ENCODE peak calls at places on chromosomes 4 and X, in ten cellular contexts. One of them, this sample, is unnamed.

GRCh38 chrX:46165411-46165810 is 379.8 kb downstream of the ZNF674 start:
- DNase-seq in tibial nerve: no peak
- DNase-seq in OCI-LY7: no peak
- DNase-seq in CD4-positive, CD25-positive, alpha-beta regulatory T cell: no peak
- DNase-seq in effector memory CD4-positive, alpha-beta T cell: no peak
- DNase-seq in fibroblast of villous mesenchyme: no peak
- DNase-seq in Peyer's patch: no peak
- DNase-seq in adrenal gland: no peak
- DNase-seq in HFF-Myc: no peak
- DNase-seq in epithelial cell of esophagus: peak
- DNase-seq in this sample: no peak

GRCh38 chr4:157244348-157244747 is 23.8 kb downstream of the GRIA2 start:
- DNase-seq in tibial nerve: no peak
- DNase-seq in OCI-LY7: no peak
- DNase-seq in CD4-positive, CD25-positive, alpha-beta regulatory T cell: no peak
- DNase-seq in effector memory CD4-positive, alpha-beta T cell: no peak
- DNase-seq in fibroblast of villous mesenchyme: no peak
- DNase-seq in Peyer's patch: no peak
- DNase-seq in adrenal gland: no peak
- DNase-seq in HFF-Myc: no peak
- DNase-seq in epithelial cell of esophagus: no peak
- DNase-seq in this sample: no peak

GRCh38 chr4:170226288-170226687 is 136.5 kb upstream of the AADAT start:
- DNase-seq in tibial nerve: no peak
- DNase-seq in OCI-LY7: no peak
- DNase-seq in CD4-positive, CD25-positive, alpha-beta regulatory T cell: no peak
- DNase-seq in effector memory CD4-positive, alpha-beta T cell: no peak
- DNase-seq in fibroblast of villous mesenchyme: no peak
- DNase-seq in Peyer's patch: no peak
- DNase-seq in adrenal gland: no peak
- DNase-seq in HFF-Myc: no peak
- DNase-seq in epithelial cell of esophagus: no peak
- DNase-seq in this sample: no peak

GRCh38 chr4:60223098-60223497 is 977.0 kb upstream of the ADGRL3 start:
- DNase-seq in tibial nerve: no peak
- DNase-seq in OCI-LY7: no peak
- DNase-seq in CD4-positive, CD25-positive, alpha-beta regulatory T cell: no peak
- DNase-seq in effector memory CD4-positive, alpha-beta T cell: no peak
- DNase-seq in fibroblast of villous mesenchyme: peak
- DNase-seq in Peyer's patch: no peak
- DNase-seq in adrenal gland: no peak
- DNase-seq in HFF-Myc: no peak
- DNase-seq in epithelial cell of esophagus: no peak
- DNase-seq in this sample: no peak

GRCh38 chr4:101697266-101697665 is 93.3 kb upstream of the BANK1 start:
- DNase-seq in tibial nerve: no peak
- DNase-seq in OCI-LY7: no peak
- DNase-seq in CD4-positive, CD25-positive, alpha-beta regulatory T cell: no peak
- DNase-seq in effector memory CD4-positive, alpha-beta T cell: no peak
- DNase-seq in fibroblast of villous mesenchyme: no peak
- DNase-seq in Peyer's patch: no peak
- DNase-seq in adrenal gland: no peak
- DNase-seq in HFF-Myc: no peak
- DNase-seq in epithelial cell of esophagus: no peak
- DNase-seq in this sample: no peak

GRCh38 chr4:137408527-137409177 is 123.6 kb downstream of the PCDH18 start:
- DNase-seq in tibial nerve: no peak
- DNase-seq in OCI-LY7: no peak
- DNase-seq in CD4-positive, CD25-positive, alpha-beta regulatory T cell: no peak
- DNase-seq in effector memory CD4-positive, alpha-beta T cell: no peak
- DNase-seq in fibroblast of villous mesenchyme: no peak
- DNase-seq in Peyer's patch: no peak
- DNase-seq in adrenal gland: no peak
- DNase-seq in HFF-Myc: no peak
- DNase-seq in epithelial cell of esophagus: no peak
- DNase-seq in this sample: no peak

GRCh38 chr4:165872443-165873297 is at the start of gene TLL1:
- DNase-seq in tibial nerve: no peak
- DNase-seq in OCI-LY7: no peak
- DNase-seq in CD4-positive, CD25-positive, alpha-beta regulatory T cell: no peak
- DNase-seq in effector memory CD4-positive, alpha-beta T cell: no peak
- DNase-seq in fibroblast of villous mesenchyme: peak
- DNase-seq in Peyer's patch: no peak
- DNase-seq in adrenal gland: peak
- DNase-seq in HFF-Myc: no peak
- DNase-seq in epithelial cell of esophagus: peak
- DNase-seq in this sample: peak

GRCh38 chr4:87559090-87559837 is 30.1 kb upstream of the SPARCL1 start:
- DNase-seq in tibial nerve: no peak
- DNase-seq in OCI-LY7: peak
- DNase-seq in CD4-positive, CD25-positive, alpha-beta regulatory T cell: peak
- DNase-seq in effector memory CD4-positive, alpha-beta T cell: peak
- DNase-seq in fibroblast of villous mesenchyme: no peak
- DNase-seq in Peyer's patch: no peak
- DNase-seq in adrenal gland: no peak
- DNase-seq in HFF-Myc: no peak
- DNase-seq in epithelial cell of esophagus: no peak
- DNase-seq in this sample: no peak

GRCh38 chrX:19683817-19684216 is 168.5 kb upstream of the MAP3K15 start:
- DNase-seq in tibial nerve: no peak
- DNase-seq in OCI-LY7: no peak
- DNase-seq in CD4-positive, CD25-positive, alpha-beta regulatory T cell: no peak
- DNase-seq in effector memory CD4-positive, alpha-beta T cell: peak
- DNase-seq in fibroblast of villous mesenchyme: no peak
- DNase-seq in Peyer's patch: no peak
- DNase-seq in adrenal gland: no peak
- DNase-seq in HFF-Myc: no peak
- DNase-seq in epithelial cell of esophagus: no peak
- DNase-seq in this sample: no peak

GRCh38 chrX:13029341-13029740 is 15.1 kb downstream of the FAM9C start:
- DNase-seq in tibial nerve: peak
- DNase-seq in OCI-LY7: no peak
- DNase-seq in CD4-positive, CD25-positive, alpha-beta regulatory T cell: peak
- DNase-seq in effector memory CD4-positive, alpha-beta T cell: no peak
- DNase-seq in fibroblast of villous mesenchyme: peak
- DNase-seq in Peyer's patch: no peak
- DNase-seq in adrenal gland: peak
- DNase-seq in HFF-Myc: no peak
- DNase-seq in epithelial cell of esophagus: peak
- DNase-seq in this sample: no peak

GRCh38 chr4:147924604-147925412 is 192.9 kb downstream of the ARHGAP10 start:
- DNase-seq in tibial nerve: no peak
- DNase-seq in OCI-LY7: no peak
- DNase-seq in CD4-positive, CD25-positive, alpha-beta regulatory T cell: peak
- DNase-seq in effector memory CD4-positive, alpha-beta T cell: no peak
- DNase-seq in fibroblast of villous mesenchyme: peak
- DNase-seq in Peyer's patch: no peak
- DNase-seq in adrenal gland: peak
- DNase-seq in HFF-Myc: no peak
- DNase-seq in epithelial cell of esophagus: peak
- DNase-seq in this sample: peak

GRCh38 chr4:105145059-105145912 is 1.4 kb upstream of the TET2 start:
- DNase-seq in tibial nerve: no peak
- DNase-seq in OCI-LY7: no peak
- DNase-seq in CD4-positive, CD25-positive, alpha-beta regulatory T cell: peak
- DNase-seq in effector memory CD4-positive, alpha-beta T cell: no peak
- DNase-seq in fibroblast of villous mesenchyme: no peak
- DNase-seq in Peyer's patch: no peak
- DNase-seq in adrenal gland: no peak
- DNase-seq in HFF-Myc: no peak
- DNase-seq in epithelial cell of esophagus: peak
- DNase-seq in this sample: no peak

GRCh38 chrX:74579597-74580209 is 34.7 kb downstream of the RLIM start:
- DNase-seq in tibial nerve: no peak
- DNase-seq in OCI-LY7: no peak
- DNase-seq in CD4-positive, CD25-positive, alpha-beta regulatory T cell: no peak
- DNase-seq in effector memory CD4-positive, alpha-beta T cell: no peak
- DNase-seq in fibroblast of villous mesenchyme: peak
- DNase-seq in Peyer's patch: no peak
- DNase-seq in adrenal gland: no peak
- DNase-seq in HFF-Myc: peak
- DNase-seq in epithelial cell of esophagus: no peak
- DNase-seq in this sample: no peak

GRCh38 chrX:86133761-86134160 is 14.5 kb upstream of the DACH2 start:
- DNase-seq in tibial nerve: no peak
- DNase-seq in OCI-LY7: peak
- DNase-seq in CD4-positive, CD25-positive, alpha-beta regulatory T cell: peak
- DNase-seq in effector memory CD4-positive, alpha-beta T cell: no peak
- DNase-seq in fibroblast of villous mesenchyme: peak
- DNase-seq in Peyer's patch: no peak
- DNase-seq in adrenal gland: no peak
- DNase-seq in HFF-Myc: no peak
- DNase-seq in epithelial cell of esophagus: peak
- DNase-seq in this sample: no peak

GRCh38 chr4:4658051-4658450 is 116.2 kb upstream of the STX18 start:
- DNase-seq in tibial nerve: no peak
- DNase-seq in OCI-LY7: no peak
- DNase-seq in CD4-positive, CD25-positive, alpha-beta regulatory T cell: no peak
- DNase-seq in effector memory CD4-positive, alpha-beta T cell: no peak
- DNase-seq in fibroblast of villous mesenchyme: no peak
- DNase-seq in Peyer's patch: no peak
- DNase-seq in adrenal gland: no peak
- DNase-seq in HFF-Myc: peak
- DNase-seq in epithelial cell of esophagus: no peak
- DNase-seq in this sample: no peak

GRCh38 chrX:154436597-154437397 is at the start of gene GDI1:
- DNase-seq in tibial nerve: no peak
- DNase-seq in OCI-LY7: peak
- DNase-seq in CD4-positive, CD25-positive, alpha-beta regulatory T cell: peak
- DNase-seq in effector memory CD4-positive, alpha-beta T cell: peak
- DNase-seq in fibroblast of villous mesenchyme: peak
- DNase-seq in Peyer's patch: peak
- DNase-seq in adrenal gland: peak
- DNase-seq in HFF-Myc: no peak
- DNase-seq in epithelial cell of esophagus: peak
- DNase-seq in this sample: no peak

GRCh38 chrX:154437398-154437752 is 421 bp downstream of the GDI1 start:
- DNase-seq in tibial nerve: no peak
- DNase-seq in OCI-LY7: no peak
- DNase-seq in CD4-positive, CD25-positive, alpha-beta regulatory T cell: no peak
- DNase-seq in effector memory CD4-positive, alpha-beta T cell: no peak
- DNase-seq in fibroblast of villous mesenchyme: no peak
- DNase-seq in Peyer's patch: no peak
- DNase-seq in adrenal gland: no peak
- DNase-seq in HFF-Myc: no peak
- DNase-seq in epithelial cell of esophagus: no peak
- DNase-seq in this sample: no peak

GRCh38 chrX:154434394-154435168 is 2.4 kb upstream of the GDI1 start:
- DNase-seq in tibial nerve: no peak
- DNase-seq in OCI-LY7: no peak
- DNase-seq in CD4-positive, CD25-positive, alpha-beta regulatory T cell: no peak
- DNase-seq in effector memory CD4-positive, alpha-beta T cell: no peak
- DNase-seq in fibroblast of villous mesenchyme: no peak
- DNase-seq in Peyer's patch: no peak
- DNase-seq in adrenal gland: no peak
- DNase-seq in HFF-Myc: no peak
- DNase-seq in epithelial cell of esophagus: no peak
- DNase-seq in this sample: no peak

GRCh38 chrX:154435171-154435733 is 1.7 kb upstream of the GDI1 start:
- DNase-seq in tibial nerve: no peak
- DNase-seq in OCI-LY7: no peak
- DNase-seq in CD4-positive, CD25-positive, alpha-beta regulatory T cell: no peak
- DNase-seq in effector memory CD4-positive, alpha-beta T cell: no peak
- DNase-seq in fibroblast of villous mesenchyme: no peak
- DNase-seq in Peyer's patch: no peak
- DNase-seq in adrenal gland: no peak
- DNase-seq in HFF-Myc: no peak
- DNase-seq in epithelial cell of esophagus: no peak
- DNase-seq in this sample: no peak

DNA sequence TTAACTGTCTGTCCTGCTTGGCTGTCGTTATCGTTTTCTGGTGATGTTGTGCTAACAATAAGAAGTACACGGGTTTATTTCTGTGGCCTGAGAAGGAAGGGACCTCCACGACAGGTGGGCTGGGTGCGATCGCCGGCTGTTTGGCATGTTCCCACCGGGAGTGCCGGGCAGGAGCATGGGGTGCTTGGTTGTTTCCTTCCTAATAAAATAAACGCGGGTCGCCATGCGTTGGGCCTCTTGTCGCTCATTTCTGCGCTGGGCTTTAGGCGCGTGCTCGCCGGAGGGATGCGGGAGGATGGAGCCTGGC is 711 bp upstream of the GDI1 start:
- DNase-seq in tibial nerve: no peak
- DNase-seq in OCI-LY7: no peak
- DNase-seq in CD4-positive, CD25-positive, alpha-beta regulatory T cell: no peak
- DNase-seq in effector memory CD4-positive, alpha-beta T cell: no peak
- DNase-seq in fibroblast of villous mesenchyme: no peak
- DNase-seq in Peyer's patch: no peak
- DNase-seq in adrenal gland: no peak
- DNase-seq in HFF-Myc: no peak
- DNase-seq in epithelial cell of esophagus: no peak
- DNase-seq in this sample: no peak
- H3K4me3 ChIP-seq in tibial nerve: peak
- H3K4me3 ChIP-seq in OCI-LY7: peak
- H3K4me3 ChIP-seq in CD4-positive, CD25-positive, alpha-beta regulatory T cell: peak
- H3K4me3 ChIP-seq in effector memory CD4-positive, alpha-beta T cell: no peak
- H3K4me3 ChIP-seq in fibroblast of villous mesenchyme: peak
- H3K4me3 ChIP-seq in Peyer's patch: peak
- H3K4me3 ChIP-seq in adrenal gland: no peak
- H3K4me3 ChIP-seq in HFF-Myc: peak
- H3K4me3 ChIP-seq in epithelial cell of esophagus: peak
- H3K4me3 ChIP-seq in this sample: peak

GRCh38 chrX:68648960-68649359 is 1.5 kb downstream of the STARD8 start:
- DNase-seq in tibial nerve: no peak
- DNase-seq in OCI-LY7: no peak
- DNase-seq in CD4-positive, CD25-positive, alpha-beta regulatory T cell: no peak
- DNase-seq in effector memory CD4-positive, alpha-beta T cell: no peak
- DNase-seq in fibroblast of villous mesenchyme: no peak
- DNase-seq in Peyer's patch: no peak
- DNase-seq in adrenal gland: no peak
- DNase-seq in HFF-Myc: no peak
- DNase-seq in epithelial cell of esophagus: no peak
- DNase-seq in this sample: no peak
- H3K4me3 ChIP-seq in tibial nerve: peak
- H3K4me3 ChIP-seq in OCI-LY7: no peak
- H3K4me3 ChIP-seq in CD4-positive, CD25-positive, alpha-beta regulatory T cell: no peak
- H3K4me3 ChIP-seq in effector memory CD4-positive, alpha-beta T cell: no peak
- H3K4me3 ChIP-seq in fibroblast of villous mesenchyme: no peak
- H3K4me3 ChIP-seq in Peyer's patch: no peak
- H3K4me3 ChIP-seq in adrenal gland: no peak
- H3K4me3 ChIP-seq in HFF-Myc: peak
- H3K4me3 ChIP-seq in epithelial cell of esophagus: no peak
- H3K4me3 ChIP-seq in this sample: no peak

GRCh38 chrX:79161655-79162054 is 17.2 kb downstream of the GPR174 start:
- DNase-seq in tibial nerve: no peak
- DNase-seq in OCI-LY7: peak
- DNase-seq in CD4-positive, CD25-positive, alpha-beta regulatory T cell: peak
- DNase-seq in effector memory CD4-positive, alpha-beta T cell: peak
- DNase-seq in fibroblast of villous mesenchyme: no peak
- DNase-seq in Peyer's patch: no peak
- DNase-seq in adrenal gland: no peak
- DNase-seq in HFF-Myc: no peak
- DNase-seq in epithelial cell of esophagus: no peak
- DNase-seq in this sample: no peak
- H3K4me3 ChIP-seq in tibial nerve: no peak
- H3K4me3 ChIP-seq in OCI-LY7: peak
- H3K4me3 ChIP-seq in CD4-positive, CD25-positive, alpha-beta regulatory T cell: peak
- H3K4me3 ChIP-seq in effector memory CD4-positive, alpha-beta T cell: peak
- H3K4me3 ChIP-seq in fibroblast of villous mesenchyme: no peak
- H3K4me3 ChIP-seq in Peyer's patch: no peak
- H3K4me3 ChIP-seq in adrenal gland: no peak
- H3K4me3 ChIP-seq in HFF-Myc: no peak
- H3K4me3 ChIP-seq in epithelial cell of esophagus: no peak
- H3K4me3 ChIP-seq in this sample: no peak

GRCh38 chr4:42632653-42633382 is 24.1 kb downstream of the ATP8A1 start:
- DNase-seq in tibial nerve: no peak
- DNase-seq in OCI-LY7: no peak
- DNase-seq in CD4-positive, CD25-positive, alpha-beta regulatory T cell: no peak
- DNase-seq in effector memory CD4-positive, alpha-beta T cell: no peak
- DNase-seq in fibroblast of villous mesenchyme: no peak
- DNase-seq in Peyer's patch: no peak
- DNase-seq in adrenal gland: no peak
- DNase-seq in HFF-Myc: no peak
- DNase-seq in epithelial cell of esophagus: no peak
- DNase-seq in this sample: no peak
- H3K4me3 ChIP-seq in tibial nerve: no peak
- H3K4me3 ChIP-seq in OCI-LY7: peak
- H3K4me3 ChIP-seq in CD4-positive, CD25-positive, alpha-beta regulatory T cell: no peak
- H3K4me3 ChIP-seq in effector memory CD4-positive, alpha-beta T cell: no peak
- H3K4me3 ChIP-seq in fibroblast of villous mesenchyme: no peak
- H3K4me3 ChIP-seq in Peyer's patch: no peak
- H3K4me3 ChIP-seq in adrenal gland: no peak
- H3K4me3 ChIP-seq in HFF-Myc: no peak
- H3K4me3 ChIP-seq in epithelial cell of esophagus: no peak
- H3K4me3 ChIP-seq in this sample: no peak